ENCODE peak calls at places on chromosomes 7 and 10, in seven cellular contexts. R is GM04503; Y is stimulated activated CD4-positive, alpha-beta T cell treated with anti-CD3 and anti-CD28 coated beads, Interleukin-15, amount 100 ng/mL, for 1 hour; J is GM13977; C is colonic mucosa; K is substantia nigra; B is GM23248. T is an unnamed sample.

GRCh38 chr10:104022020-104022419 is 55.1 kb downstream of the SLK start:
- DNase-seq in R (no peak), Y (no peak), J (no peak), C (no peak), K (no peak), B (no peak), T (no peak)

GRCh38 chr10:126759531-126759930 is 89.0 kb upstream of the C10orf90 start:
- DNase-seq in R (no peak), Y (no peak), J (no peak), C (no peak), K (no peak), B (no peak), T (no peak)

GRCh38 chr10:2949221-2949947 is 118.0 kb upstream of the PFKP start:
- DNase-seq in R (no peak), Y (no peak), J (no peak), C (no peak), K (no peak), B (no peak), T (no peak)

GRCh38 chr7:116169060-116169459 is 41.3 kb upstream of the TES start:
- DNase-seq in R (peak; percentile 56), Y (no peak), J (no peak), C (no peak), K (no peak), B (peak; percentile 74), T (peak; percentile 59)

GRCh38 chr7:762891-763290 is 35.8 kb upstream of the PRKAR1B start:
- DNase-seq in R (no peak), Y (no peak), J (no peak), C (no peak), K (no peak), B (no peak), T (no peak)

GRCh38 chr7:118580743-118581382 is 356.4 kb downstream of the ANKRD7 start:
- DNase-seq in R (no peak), Y (no peak), J (no peak), C (no peak), K (no peak), B (no peak), T (no peak)

GRCh38 chr10:77565590-77566023 is 72.0 kb downstream of the KCNMA1 start:
- DNase-seq in R (no peak), Y (no peak), J (no peak), C (no peak), K (no peak), B (no peak), T (no peak)

GRCh38 chr10:5616871-5617270 is 49.5 kb downstream of the ASB13 start:
- DNase-seq in R (no peak), Y (no peak), J (no peak), C (no peak), K (no peak), B (peak; percentile 10), T (no peak)

GRCh38 chr10:116096501-116096900 is 176.5 kb downstream of the GFRA1 start:
- DNase-seq in R (no peak), Y (no peak), J (no peak), C (no peak), K (no peak), B (no peak), T (no peak)

GRCh38 chr7:88795553-88795952 is at the start of gene TEX47:
- DNase-seq in R (no peak), Y (no peak), J (no peak), C (no peak), K (no peak), B (no peak), T (no peak)

GRCh38 chr10:9045311-9045710 is 990.8 kb downstream of the GATA3 start:
- DNase-seq in R (no peak), Y (no peak), J (no peak), C (no peak), K (no peak), B (no peak), T (no peak)

GRCh38 chr7:74587435-74588126 is 69.9 kb upstream of the GTF2I start:
- DNase-seq in R (peak; percentile 50), Y (no peak), J (peak; percentile 84), C (peak; percentile 89), K (peak; percentile 66), B (peak; percentile 94), T (peak; percentile 94)

GRCh38 chr10:131561897-131562296 is 250.4 kb upstream of the TCERG1L start:
- DNase-seq in R (no peak), Y (no peak), J (no peak), C (no peak), K (no peak), B (no peak), T (no peak)

GRCh38 chr10:28926932-28927331 is 249.6 kb downstream of the BAMBI start:
- DNase-seq in R (no peak), Y (no peak), J (no peak), C (no peak), K (no peak), B (no peak), T (no peak)

GRCh38 chr10:125698599-125698998 is 15.6 kb upstream of the TEX36 start:
- DNase-seq in R (no peak), Y (no peak), J (no peak), C (no peak), K (no peak), B (peak; percentile 28), T (no peak)

GRCh38 chr7:72334066-72334465 is 78.1 kb downstream of the CALN1 start:
- DNase-seq in R (no peak), Y (no peak), J (peak; percentile 36), C (no peak), K (no peak), B (no peak), T (no peak)

GRCh38 chr10:3924344-3924743 is 139.3 kb upstream of the KLF6 start:
- DNase-seq in R (peak; percentile 86), Y (no peak), J (no peak), C (no peak), K (no peak), B (peak; percentile 93), T (peak; percentile 98)

GRCh38 chr10:33901166-33901565 is 566.7 kb upstream of the NRP1 start:
- DNase-seq in R (peak; percentile 37), Y (no peak), J (no peak), C (no peak), K (no peak), B (peak; percentile 83), T (peak; percentile 92)

GRCh38 chr7:1610678-1611302 is 41.0 kb upstream of the PSMG3 start:
- DNase-seq in R (no peak), Y (no peak), J (no peak), C (no peak), K (no peak), B (no peak), T (no peak)

GRCh38 chr7:47088329-47089067 is 493.4 kb downstream of the TNS3 start:
- DNase-seq in R (no peak), Y (no peak), J (peak; percentile 60), C (peak; percentile 37), K (no peak), B (peak; percentile 85), T (peak; percentile 62)

GRCh38 chr10:108899686-108900085 is 1023.6 kb downstream of the XPNPEP1 start:
- DNase-seq in R (no peak), Y (no peak), J (no peak), C (no peak), K (no peak), B (no peak), T (no peak)

GRCh38 chr7:151517601-151518104 is 2.0 kb downstream of the RHEB start:
- DNase-seq in R (no peak), Y (no peak), J (no peak), C (no peak), K (no peak), B (no peak), T (no peak)

GRCh38 chr10:124864421-124865193 is 63.0 kb downstream of the ABRAXAS2 start:
- DNase-seq in R (no peak), Y (no peak), J (no peak), C (peak; percentile 74), K (no peak), B (peak; percentile 14), T (no peak)